ENCODE peak calls at places on chromosome 13, in seven cellular contexts. One of them, this sample, is unnamed.

GRCh38 chr13:114032121-114032799 is 58.4 kb upstream of the C13orf46 start:
- DNase-seq in bronchial epithelial cell: no peak
- DNase-seq in T-helper 9 cell: no peak
- DNase-seq in Daoy: no peak
- DNase-seq in heart left ventricle: no peak
- DNase-seq in HCT116: no peak
- DNase-seq in RKO: no peak
- DNase-seq in this sample: no peak

GRCh38 chr13:36212789-36213188 is 1.6 kb downstream of the SOHLH2 start:
- DNase-seq in bronchial epithelial cell: no peak
- DNase-seq in heart left ventricle: no peak
- DNase-seq in HCT116: no peak
- DNase-seq in Daoy: no peak
- DNase-seq in T-helper 9 cell: no peak
- DNase-seq in RKO: no peak
- DNase-seq in this sample: no peak

GRCh38 chr13:25798998-25799397 is 252.8 kb downstream of the SHISA2 start:
- DNase-seq in heart left ventricle: no peak
- DNase-seq in bronchial epithelial cell: no peak
- DNase-seq in Daoy: no peak
- DNase-seq in RKO: no peak
- DNase-seq in T-helper 9 cell: no peak
- DNase-seq in HCT116: no peak
- DNase-seq in this sample: no peak

GRCh38 chr13:86892330-86892729 is 778.8 kb upstream of the SLITRK5 start:
- DNase-seq in T-helper 9 cell: no peak
- DNase-seq in HCT116: no peak
- DNase-seq in Daoy: peak; percentile 48
- DNase-seq in bronchial epithelial cell: no peak
- DNase-seq in RKO: no peak
- DNase-seq in heart left ventricle: no peak
- DNase-seq in this sample: no peak

GRCh38 chr13:80074143-80074752 is 266.7 kb downstream of the SPRY2 start:
- DNase-seq in Daoy: no peak
- DNase-seq in HCT116: no peak
- DNase-seq in RKO: no peak
- DNase-seq in bronchial epithelial cell: no peak
- DNase-seq in T-helper 9 cell: no peak
- DNase-seq in heart left ventricle: no peak
- DNase-seq in this sample: no peak

GRCh38 chr13:105465745-105466144 is 1069.7 kb downstream of the EFNB2 start:
- DNase-seq in heart left ventricle: no peak
- DNase-seq in RKO: no peak
- DNase-seq in bronchial epithelial cell: no peak
- DNase-seq in HCT116: no peak
- DNase-seq in T-helper 9 cell: no peak
- DNase-seq in Daoy: no peak
- DNase-seq in this sample: no peak

GRCh38 chr13:46860734-46861133 is 36.1 kb downstream of the HTR2A start:
- DNase-seq in T-helper 9 cell: no peak
- DNase-seq in RKO: no peak
- DNase-seq in HCT116: no peak
- DNase-seq in bronchial epithelial cell: no peak
- DNase-seq in Daoy: no peak
- DNase-seq in heart left ventricle: no peak
- DNase-seq in this sample: no peak

GRCh38 chr13:30745917-30746686 is 10.8 kb downstream of the ALOX5AP start:
- DNase-seq in HCT116: no peak
- DNase-seq in RKO: no peak
- DNase-seq in Daoy: no peak
- DNase-seq in bronchial epithelial cell: peak; percentile 13
- DNase-seq in T-helper 9 cell: no peak
- DNase-seq in heart left ventricle: no peak
- DNase-seq in this sample: no peak

GRCh38 chr13:100860866-100861265 is 186.3 kb upstream of the TMTC4 start:
- DNase-seq in T-helper 9 cell: no peak
- DNase-seq in HCT116: no peak
- DNase-seq in heart left ventricle: no peak
- DNase-seq in bronchial epithelial cell: no peak
- DNase-seq in Daoy: no peak
- DNase-seq in RKO: no peak
- DNase-seq in this sample: no peak

GRCh38 chr13:113949546-113949945 is 24.3 kb downstream of the C13orf46 start:
- DNase-seq in heart left ventricle: no peak
- DNase-seq in RKO: no peak
- DNase-seq in T-helper 9 cell: no peak
- DNase-seq in HCT116: no peak
- DNase-seq in bronchial epithelial cell: no peak
- DNase-seq in Daoy: no peak
- DNase-seq in this sample: no peak

GRCh38 chr13:109999659-110000533 is 213.5 kb upstream of the IRS2 start:
- DNase-seq in bronchial epithelial cell: no peak
- DNase-seq in T-helper 9 cell: no peak
- DNase-seq in HCT116: no peak
- DNase-seq in RKO: no peak
- DNase-seq in heart left ventricle: no peak
- DNase-seq in Daoy: no peak
- DNase-seq in this sample: no peak

GRCh38 chr13:52158629-52159158 is 703 bp downstream of the NEK3 start:
- DNase-seq in bronchial epithelial cell: peak; percentile 28
- DNase-seq in heart left ventricle: peak; percentile 49
- DNase-seq in HCT116: no peak
- DNase-seq in Daoy: peak; percentile 22
- DNase-seq in T-helper 9 cell: no peak
- DNase-seq in RKO: peak; percentile 44
- DNase-seq in this sample: no peak

GRCh38 chr13:32811297-32811800 is 204.9 kb upstream of the KL start:
- DNase-seq in HCT116: no peak
- DNase-seq in T-helper 9 cell: no peak
- DNase-seq in heart left ventricle: no peak
- DNase-seq in RKO: no peak
- DNase-seq in bronchial epithelial cell: peak; percentile 17
- DNase-seq in Daoy: peak; percentile 51
- DNase-seq in this sample: peak; percentile 13

GRCh38 chr13:72823081-72823480 is 41.1 kb downstream of the PIBF1 start:
- DNase-seq in T-helper 9 cell: no peak
- DNase-seq in heart left ventricle: no peak
- DNase-seq in RKO: no peak
- DNase-seq in Daoy: no peak
- DNase-seq in HCT116: no peak
- DNase-seq in bronchial epithelial cell: no peak
- DNase-seq in this sample: no peak

GRCh38 chr13:114167445-114167844 is 11.6 kb upstream of the CFAP97D2 start:
- DNase-seq in Daoy: no peak
- DNase-seq in HCT116: no peak
- DNase-seq in heart left ventricle: no peak
- DNase-seq in bronchial epithelial cell: no peak
- DNase-seq in T-helper 9 cell: no peak
- DNase-seq in RKO: peak; percentile 52
- DNase-seq in this sample: no peak

GRCh38 chr13:22499919-22500318 is 680.9 kb upstream of the SGCG start:
- DNase-seq in T-helper 9 cell: no peak
- DNase-seq in Daoy: no peak
- DNase-seq in HCT116: no peak
- DNase-seq in RKO: no peak
- DNase-seq in heart left ventricle: no peak
- DNase-seq in bronchial epithelial cell: no peak
- DNase-seq in this sample: no peak

GRCh38 chr13:44934724-44935123 is 54.5 kb downstream of the NUFIP1 start:
- DNase-seq in Daoy: peak; percentile 19
- DNase-seq in HCT116: no peak
- DNase-seq in RKO: no peak
- DNase-seq in heart left ventricle: no peak
- DNase-seq in T-helper 9 cell: no peak
- DNase-seq in bronchial epithelial cell: peak; percentile 81
- DNase-seq in this sample: no peak

GRCh38 chr13:106034201-106034600 is 501.3 kb downstream of the EFNB2 start:
- DNase-seq in T-helper 9 cell: no peak
- DNase-seq in heart left ventricle: no peak
- DNase-seq in Daoy: peak; percentile 69
- DNase-seq in bronchial epithelial cell: no peak
- DNase-seq in RKO: no peak
- DNase-seq in HCT116: no peak
- DNase-seq in this sample: no peak

GRCh38 chr13:97810152-97810551 is 143.3 kb upstream of the IPO5 start:
- DNase-seq in HCT116: peak; percentile 7
- DNase-seq in heart left ventricle: no peak
- DNase-seq in T-helper 9 cell: no peak
- DNase-seq in RKO: peak; percentile 43
- DNase-seq in bronchial epithelial cell: peak; percentile 18
- DNase-seq in Daoy: no peak
- DNase-seq in this sample: peak; percentile 48

GRCh38 chr13:76991432-76991795 is 467 bp upstream of the CLN5 start:
- DNase-seq in bronchial epithelial cell: peak; percentile 7
- DNase-seq in heart left ventricle: no peak
- DNase-seq in HCT116: no peak
- DNase-seq in T-helper 9 cell: peak; percentile 69
- DNase-seq in RKO: peak; percentile 41
- DNase-seq in Daoy: peak; percentile 47
- DNase-seq in this sample: no peak

GRCh38 chr13:97856001-97856675 is 97.3 kb upstream of the IPO5 start:
- DNase-seq in bronchial epithelial cell: no peak
- DNase-seq in Daoy: no peak
- DNase-seq in T-helper 9 cell: no peak
- DNase-seq in heart left ventricle: peak; percentile 27
- DNase-seq in HCT116: no peak
- DNase-seq in RKO: no peak
- DNase-seq in this sample: no peak

GRCh38 chr13:30796833-30797601 is 61.7 kb downstream of the ALOX5AP start:
- DNase-seq in bronchial epithelial cell: peak; percentile 90
- DNase-seq in T-helper 9 cell: no peak
- DNase-seq in heart left ventricle: no peak
- DNase-seq in HCT116: no peak
- DNase-seq in Daoy: peak; percentile 79
- DNase-seq in RKO: no peak
- DNase-seq in this sample: no peak

GRCh38 chr13:79837741-79838450 is 356.9 kb downstream of the NDFIP2 start:
- DNase-seq in HCT116: no peak
- DNase-seq in bronchial epithelial cell: peak; percentile 53
- DNase-seq in Daoy: peak; percentile 55
- DNase-seq in RKO: peak; percentile 58
- DNase-seq in heart left ventricle: no peak
- DNase-seq in T-helper 9 cell: no peak
- DNase-seq in this sample: no peak

GRCh38 chr13:25232937-25233515 is 54.3 kb downstream of the MTMR6 start:
- DNase-seq in T-helper 9 cell: no peak
- DNase-seq in RKO: peak; percentile 69
- DNase-seq in bronchial epithelial cell: peak; percentile 44
- DNase-seq in Daoy: no peak
- DNase-seq in heart left ventricle: no peak
- DNase-seq in HCT116: peak; percentile 19
- DNase-seq in this sample: peak; percentile 43

GRCh38 chr13:94674609-94675348 is 37.6 kb downstream of the SOX21 start:
- DNase-seq in Daoy: peak; percentile 42
- DNase-seq in RKO: peak; percentile 66
- DNase-seq in heart left ventricle: peak; percentile 22
- DNase-seq in T-helper 9 cell: peak; percentile 31
- DNase-seq in bronchial epithelial cell: peak; percentile 57
- DNase-seq in HCT116: peak; percentile 54
- DNase-seq in this sample: peak; percentile 69

GRCh38 chr13:66994498-66995365 is 235.4 kb downstream of the PCDH9 start:
- DNase-seq in bronchial epithelial cell: no peak
- DNase-seq in HCT116: no peak
- DNase-seq in Daoy: no peak
- DNase-seq in heart left ventricle: no peak
- DNase-seq in RKO: no peak
- DNase-seq in T-helper 9 cell: no peak
- DNase-seq in this sample: no peak

GRCh38 chr13:78137404-78138142 is 218.9 kb upstream of the EDNRB start:
- DNase-seq in bronchial epithelial cell: peak; percentile 66
- DNase-seq in T-helper 9 cell: no peak
- DNase-seq in RKO: peak; percentile 70
- DNase-seq in Daoy: peak; percentile 47
- DNase-seq in heart left ventricle: no peak
- DNase-seq in HCT116: peak; percentile 33
- DNase-seq in this sample: peak; percentile 70

This sample was measured in Kasumi-1.